ENCODE peak calls at places on chromosome 15, in seven cellular contexts. F is fibroblast of lung, J is IMR-90, U is lower lobe of right lung, D is dorsolateral prefrontal cortex, I is tibial nerve, B is psoas muscle. C is an unnamed sample. For H3K27me3, the result is how much of the 10 kb centered on the place peaks cover.

GRCh38 chr15:38072507-38073277 is 138.3 kb downstream of the TMCO5A start:
- DNase-seq in F (peak), J (peak), U (peak), D (peak), I (peak), B (peak), C (no peak)

GRCh38 chr15:78108300-78109084 is 16.1 kb downstream of the SH2D7 start:
- DNase-seq in F (peak), J (peak), U (peak), D (peak), I (peak), B (peak), C (no peak)

GRCh38 chr15:85318048-85318731 is 62.2 kb upstream of the AKAP13 start:
- DNase-seq in F (peak), J (peak), U (no peak), D (no peak), I (no peak), B (no peak), C (peak)

GRCh38 chr15:70936326-70936725 is 43.7 kb downstream of the LRRC49 start:
- DNase-seq in F (peak), J (peak), U (peak), D (no peak), I (no peak), B (no peak), C (no peak)

GRCh38 chr15:47331796-47332480 is 385.4 kb upstream of the SEMA6D start:
- DNase-seq in F (peak), J (peak), U (peak), D (no peak), I (no peak), B (no peak), C (peak)

GRCh38 chr15:85607842-85608241 is 186.9 kb downstream of the KLHL25 start:
- DNase-seq in F (peak), J (peak), U (no peak), D (no peak), I (no peak), B (no peak), C (peak)

GRCh38 chr15:51076898-51077564 is 17.7 kb downstream of the TNFAIP8L3 start:
- DNase-seq in F (peak), J (no peak), U (peak), D (no peak), I (peak), B (peak), C (no peak)

GRCh38 chr15:98226578-98226977 is 266.1 kb downstream of the ARRDC4 start:
- DNase-seq in F (no peak), J (no peak), U (no peak), D (no peak), I (no peak), B (no peak), C (no peak)

GRCh38 chr15:97759363-97759762 is 201.1 kb upstream of the ARRDC4 start:
- DNase-seq in F (peak), J (no peak), U (no peak), D (no peak), I (no peak), B (no peak), C (no peak)

GRCh38 chr15:66941231-66941711 is 124.1 kb upstream of the SMAD3 start:
- DNase-seq in F (no peak), J (no peak), U (no peak), D (no peak), I (no peak), B (no peak), C (no peak)

GRCh38 chr15:69957175-69957574 is 140.5 kb downstream of the TLE3 start:
- DNase-seq in F (no peak), J (no peak), U (no peak), D (no peak), I (no peak), B (no peak), C (no peak)

GRCh38 chr15:31517711-31518110 is 191.1 kb downstream of the KLF13 start:
- DNase-seq in F (no peak), J (no peak), U (no peak), D (no peak), I (no peak), B (no peak), C (no peak)

GRCh38 chr15:34984884-34985630 is 3.0 kb downstream of the ZNF770 start:
- DNase-seq in F (peak), J (peak), U (peak), D (no peak), I (no peak), B (peak), C (no peak)

GRCh38 chr15:96896766-96897165 is 566.3 kb downstream of the NR2F2 start:
- DNase-seq in F (no peak), J (no peak), U (no peak), D (no peak), I (no peak), B (no peak), C (no peak)

GRCh38 chr15:101504866-101505609 is 15.5 kb upstream of the PCSK6 start:
- DNase-seq in F (no peak), J (no peak), U (no peak), D (no peak), I (no peak), B (no peak), C (no peak)

GRCh38 chr15:56963126-56963525 is 44.7 kb downstream of the TCF12 start:
- DNase-seq in F (no peak), J (no peak), U (no peak), D (no peak), I (no peak), B (no peak), C (no peak)

GRCh38 chr15:45399381-45400212 is 21.3 kb upstream of the GATM start:
- DNase-seq in F (peak), J (peak), U (no peak), D (no peak), I (no peak), B (no peak), C (no peak)

GRCh38 chr15:101446527-101447167 is 42.9 kb downstream of the PCSK6 start:
- DNase-seq in F (no peak), J (no peak), U (no peak), D (no peak), I (no peak), B (peak), C (no peak)

GRCh38 chr15:70248116-70249025 is 150.7 kb upstream of the TLE3 start:
- DNase-seq in F (no peak), J (no peak), U (no peak), D (peak), I (no peak), B (peak), C (no peak)

GRCh38 chr15:58313304-58313703 is 118.5 kb upstream of the LIPC start:
- DNase-seq in F (no peak), J (no peak), U (no peak), D (no peak), I (no peak), B (no peak), C (no peak)

GRCh38 chr15:59555696-59556095 is 55.9 kb upstream of the GCNT3 start:
- DNase-seq in F (peak), J (no peak), U (no peak), D (no peak), I (no peak), B (no peak), C (no peak)

GRCh38 chr15:61184431-61184830 is 44.7 kb downstream of the RORA start:
- DNase-seq in F (no peak), J (no peak), U (no peak), D (no peak), I (no peak), B (no peak), C (no peak)

GRCh38 chr15:71753346-71753745 is 57.0 kb upstream of the NR2E3 start:
- DNase-seq in F (peak), J (peak), U (no peak), D (no peak), I (no peak), B (no peak), C (no peak)

GRCh38 chr15:74383695-74384565 is 16.5 kb upstream of the CYP11A1 start:
- DNase-seq in F (peak), J (peak), U (no peak), D (no peak), I (no peak), B (peak), C (no peak)

GRCh38 chr15:81111510-81112375 is 22.3 kb upstream of the CFAP161 start:
- DNase-seq in F (no peak), J (no peak), U (no peak), D (no peak), I (no peak), B (no peak), C (no peak)

GRCh38 chr15:69855601-69856000 is 242.1 kb downstream of the TLE3 start:
- DNase-seq in F (no peak), J (no peak), U (no peak), D (no peak), I (no peak), B (no peak), C (no peak)

GRCh38 chr15:29815000-29815704 is 7.1 kb downstream of the TJP1 start:
- DNase-seq in F (peak), J (peak), U (no peak), D (no peak), I (no peak), B (no peak), C (no peak)

GRCh38 chr15:80990955-80991354 is 1.3 kb upstream of the MESD start:
- DNase-seq in F (no peak), J (no peak), U (no peak), D (no peak), I (no peak), B (no peak), C (no peak)

GRCh38 chr15:59762558-59762957 is 73.4 kb upstream of the BNIP2 start:
- DNase-seq in F (no peak), J (no peak), U (no peak), D (no peak), I (no peak), B (no peak), C (no peak)

DNA sequence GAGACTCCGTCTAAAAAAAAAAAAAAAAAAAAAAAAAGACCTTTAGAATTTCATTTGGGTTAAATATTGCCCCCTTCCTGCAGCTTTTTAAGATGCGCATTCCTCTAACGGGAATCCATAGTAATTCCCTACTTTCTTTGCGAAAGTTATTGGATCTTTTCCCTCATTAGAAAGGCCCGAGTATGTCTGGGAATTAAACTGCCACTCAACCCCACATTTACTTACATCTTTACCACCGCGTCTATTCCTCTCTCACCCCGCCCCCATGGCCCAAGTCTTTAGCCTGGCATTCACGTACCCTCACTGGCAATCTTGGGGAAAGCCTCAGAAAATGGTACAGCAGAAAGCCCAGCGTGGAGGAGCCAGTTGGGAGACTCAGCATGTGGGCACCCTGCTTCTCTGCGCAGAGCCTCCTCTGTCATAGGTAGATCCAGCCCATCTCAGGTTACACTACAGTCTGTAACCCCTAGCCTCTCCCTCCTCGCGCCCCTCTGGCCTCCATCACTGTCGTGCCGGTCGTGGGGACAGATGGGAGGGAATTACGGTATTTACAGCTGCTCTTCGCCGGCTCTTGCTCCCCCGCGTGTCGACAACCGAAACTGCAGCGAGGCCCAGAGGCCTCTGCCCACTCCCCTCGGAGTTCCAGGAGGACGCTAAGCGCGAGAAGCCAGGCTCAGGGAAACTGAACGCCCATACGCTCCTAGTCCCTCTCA is 6.4 kb upstream of the ANKDD1A start:
- DNase-seq in F (peak), J (peak), U (peak), D (peak), I (peak), B (peak), C (no peak)
- H3K4me3 ChIP-seq in F (no peak), J (peak), U (peak), D (peak), I (peak), B (peak), C (peak)

GRCh38 chr15:89725064-89725463 is 26.0 kb downstream of the MESP1 start:
- DNase-seq in F (no peak), J (no peak), U (no peak), D (no peak), I (no peak), B (no peak), C (no peak)

GRCh38 chr15:89728254-89728653 is 22.8 kb downstream of the MESP1 start:
- DNase-seq in F (peak), J (no peak), U (no peak), D (no peak), I (no peak), B (no peak), C (no peak)

GRCh38 chr15:89723031-89723430 is 28.0 kb downstream of the MESP1 start:
- DNase-seq in F (no peak), J (no peak), U (no peak), D (no peak), I (no peak), B (no peak), C (no peak)

DNA sequence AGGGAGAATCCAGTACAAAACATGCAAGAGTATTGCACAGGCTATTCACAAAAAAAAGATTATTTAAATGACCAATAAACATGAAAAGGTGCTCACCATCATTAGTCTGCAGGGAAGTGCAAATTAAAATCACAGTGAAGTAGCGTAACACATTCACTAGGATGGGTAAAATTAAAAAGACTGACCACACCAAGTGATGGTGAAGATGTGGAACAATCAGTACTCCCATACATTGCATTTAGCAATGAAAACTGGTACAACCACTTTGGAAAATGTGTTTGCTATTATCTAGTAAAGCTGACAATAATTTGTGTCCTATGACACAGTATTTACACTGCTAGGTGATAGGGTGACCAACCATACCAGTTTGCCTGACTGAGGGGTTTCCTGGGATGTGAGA is 26.4 kb downstream of the MESP1 start:
- DNase-seq in F (no peak), J (no peak), U (no peak), D (no peak), I (no peak), B (no peak), C (no peak)
- H3K27me3 ChIP-seq in F (under half), J (under half), U (under half), D (under half), I (under half), B (under half), C (under half)

GRCh38 chr15:90883526-90883931 is 775 bp upstream of the FES start:
- DNase-seq in F (no peak), J (no peak), U (no peak), D (no peak), I (no peak), B (peak), C (no peak)
- H3K4me3 ChIP-seq in F (peak), J (no peak), U (peak), D (peak), I (peak), B (peak), C (no peak)

GRCh38 chr15:79170256-79170664 is 79.7 kb upstream of the RASGRF1 start:
- DNase-seq in F (peak), J (no peak), U (no peak), D (no peak), I (no peak), B (peak), C (no peak)
- H3K27me3 ChIP-seq in F (under half), J (under half), U (under half), D (under half), I (under half), B (under half), C (under half)

DNA sequence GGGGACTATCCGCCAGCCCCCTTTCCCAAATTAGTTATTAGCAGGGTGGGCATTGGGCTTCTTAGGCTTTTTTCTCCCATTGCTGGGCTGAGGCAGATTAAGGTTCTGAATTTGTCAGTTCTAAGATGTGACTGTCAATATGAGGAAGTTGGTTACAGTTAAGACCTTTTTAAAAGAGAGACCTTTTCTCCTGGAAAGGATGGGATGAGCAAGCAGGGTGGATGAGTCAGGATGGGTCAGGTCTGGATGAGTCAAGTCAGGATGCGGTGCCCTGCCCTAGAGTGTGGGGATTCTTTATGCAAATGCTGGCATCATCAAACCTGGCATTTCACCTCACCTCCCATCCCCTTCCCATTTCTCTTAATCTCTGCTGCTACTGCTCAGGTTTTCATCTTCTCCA is 1.9 kb downstream of the AEN start:
- DNase-seq in F (peak), J (peak), U (no peak), D (no peak), I (no peak), B (no peak), C (peak)
- H3K4me3 ChIP-seq in F (peak), J (peak), U (peak), D (peak), I (no peak), B (peak), C (peak)

GRCh38 chr15:40929730-40930429 is 740 bp downstream of the DLL4 start:
- DNase-seq in F (peak), J (peak), U (peak), D (no peak), I (no peak), B (peak), C (no peak)
- H3K27me3 ChIP-seq in F (under half), J (under half), U (half or more), D (under half), I (under half), B (under half), C (under half)

DNA sequence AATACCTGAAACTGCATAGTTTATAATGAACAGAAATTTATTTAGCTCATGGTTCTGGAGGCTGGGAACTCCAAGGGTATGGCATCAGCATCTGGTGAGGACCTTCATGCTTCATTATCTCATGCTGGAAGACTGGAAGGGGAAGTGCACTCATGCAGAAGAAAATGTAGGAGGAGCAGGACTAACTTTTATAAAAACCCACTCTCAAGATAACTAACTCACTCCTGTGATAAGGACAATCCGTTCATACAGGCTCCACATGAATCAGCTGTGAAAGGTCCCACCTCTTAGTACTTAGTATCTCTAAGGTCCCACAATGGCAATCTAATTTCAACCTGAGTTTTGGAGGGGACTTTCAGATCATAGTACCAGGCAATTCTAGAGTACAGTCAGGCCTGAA is 33.6 kb upstream of the APH1B start:
- DNase-seq in F (peak), J (no peak), U (no peak), D (no peak), I (no peak), B (no peak), C (no peak)
- H3K4me3 ChIP-seq in F (no peak), J (no peak), U (no peak), D (no peak), I (no peak), B (no peak), C (no peak)